ENCODE peak calls at places on chromosomes 12 and 14, in six cellular contexts. E is tibial artery, K is Peyer's patch, N is Karpas-422, J is neuronal stem cell, T is IMR-90. S is an unnamed sample. For H3K9me3, the result is how much of the 10 kb centered on the place peaks cover.

GRCh38 chr14:68876976-68877375 is 84.1 kb upstream of the ZFP36L1 start:
- DNase-seq in E (peak), K (no peak), N (no peak), J (no peak), T (no peak), S (no peak)

GRCh38 chr12:71299541-71300376 is 139.8 kb upstream of the LGR5 start:
- DNase-seq in E (no peak), K (no peak), N (no peak), J (no peak), T (no peak), S (no peak)

GRCh38 chr14:101220921-101221510 is 317.5 kb upstream of the RTL1 start:
- DNase-seq in E (no peak), K (no peak), N (no peak), J (no peak), T (no peak), S (no peak)

GRCh38 chr12:25875661-25876060 is 82.8 kb upstream of the RASSF8 start:
- DNase-seq in E (no peak), K (no peak), N (no peak), J (no peak), T (no peak), S (no peak)

GRCh38 chr14:77306406-77307098 is 14.1 kb downstream of the POMT2 start:
- DNase-seq in E (no peak), K (no peak), N (no peak), J (no peak), T (peak), S (no peak)

GRCh38 chr14:100680439-100681051 is 46.1 kb upstream of the DLK1 start:
- DNase-seq in E (no peak), K (no peak), N (no peak), J (no peak), T (no peak), S (no peak)

GRCh38 chr14:55005071-55005470 is 21.8 kb downstream of the WDHD1 start:
- DNase-seq in E (no peak), K (no peak), N (no peak), J (no peak), T (peak), S (no peak)

GRCh38 chr12:106918746-106919145 is 37.0 kb upstream of the TMEM263 start:
- DNase-seq in E (no peak), K (no peak), N (peak), J (peak), T (peak), S (no peak)

GRCh38 chr14:29216774-29217232 is 450.2 kb downstream of the FOXG1 start:
- DNase-seq in E (no peak), K (no peak), N (no peak), J (no peak), T (no peak), S (no peak)

GRCh38 chr14:99883866-99884650 is 90.8 kb downstream of the EML1 start:
- DNase-seq in E (no peak), K (no peak), N (no peak), J (no peak), T (no peak), S (no peak)

GRCh38 chr12:46933947-46934346 is 108.2 kb upstream of the SLC38A4 start:
- DNase-seq in E (no peak), K (no peak), N (peak), J (peak), T (peak), S (peak)

GRCh38 chr12:100267603-100268281 is 765 bp downstream of the SCYL2 start:
- DNase-seq in E (no peak), K (peak), N (peak), J (peak), T (peak), S (peak)

GRCh38 chr14:103141117-103141796 is 18.0 kb downstream of the TNFAIP2 start:
- DNase-seq in E (no peak), K (peak), N (peak), J (no peak), T (peak), S (no peak)

DNA sequence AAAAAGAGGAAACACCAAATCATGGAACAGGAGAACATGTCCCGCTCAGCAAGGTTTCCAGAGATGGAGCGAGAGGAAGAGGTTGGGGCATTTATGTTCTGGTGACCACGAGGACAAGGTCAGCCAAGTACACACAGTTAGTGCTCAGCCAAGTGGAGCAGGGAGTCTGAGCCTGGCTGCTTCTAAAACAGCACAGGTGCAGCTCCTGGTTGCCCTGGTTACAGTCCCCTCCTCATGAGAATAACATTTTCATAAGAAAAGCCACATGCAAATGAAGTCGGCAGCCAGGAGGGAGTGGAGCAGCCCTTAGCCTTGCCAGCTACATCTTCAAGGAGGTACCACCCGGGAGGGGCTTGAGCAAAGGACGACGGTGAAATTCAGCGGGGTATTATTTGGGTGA is 81.8 kb downstream of the NOS1 start:
- DNase-seq in E (no peak), K (no peak), N (peak), J (no peak), T (no peak), S (no peak)
- H3K4me3 ChIP-seq in E (no peak), K (no peak), N (peak), J (no peak), T (no peak), S (no peak)

DNA sequence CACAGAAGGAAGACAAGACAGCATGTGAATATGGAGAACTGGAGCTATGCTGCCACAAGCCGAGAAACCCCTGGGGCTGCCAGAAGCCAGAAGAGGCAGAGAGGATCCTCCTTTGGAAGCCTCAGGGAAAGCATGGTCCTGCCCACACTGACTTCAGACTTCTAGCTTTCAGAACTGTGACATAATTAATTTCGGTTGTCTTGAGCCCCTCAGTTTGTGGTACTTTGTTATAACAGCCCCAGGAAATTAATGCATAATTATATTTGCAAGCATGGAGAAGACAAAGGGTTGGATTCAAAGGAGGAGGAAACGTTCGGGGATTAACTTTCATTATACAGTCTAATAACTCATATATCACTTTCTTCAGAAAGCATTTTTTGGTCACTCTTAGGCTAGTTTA is 1501.7 kb upstream of the FLRT2 start:
- DNase-seq in E (no peak), K (no peak), N (no peak), J (no peak), T (no peak), S (no peak)
- H3K9me3 ChIP-seq in E (under half), K (under half), N (under half), J (under half), T (under half), S (under half)

DNA sequence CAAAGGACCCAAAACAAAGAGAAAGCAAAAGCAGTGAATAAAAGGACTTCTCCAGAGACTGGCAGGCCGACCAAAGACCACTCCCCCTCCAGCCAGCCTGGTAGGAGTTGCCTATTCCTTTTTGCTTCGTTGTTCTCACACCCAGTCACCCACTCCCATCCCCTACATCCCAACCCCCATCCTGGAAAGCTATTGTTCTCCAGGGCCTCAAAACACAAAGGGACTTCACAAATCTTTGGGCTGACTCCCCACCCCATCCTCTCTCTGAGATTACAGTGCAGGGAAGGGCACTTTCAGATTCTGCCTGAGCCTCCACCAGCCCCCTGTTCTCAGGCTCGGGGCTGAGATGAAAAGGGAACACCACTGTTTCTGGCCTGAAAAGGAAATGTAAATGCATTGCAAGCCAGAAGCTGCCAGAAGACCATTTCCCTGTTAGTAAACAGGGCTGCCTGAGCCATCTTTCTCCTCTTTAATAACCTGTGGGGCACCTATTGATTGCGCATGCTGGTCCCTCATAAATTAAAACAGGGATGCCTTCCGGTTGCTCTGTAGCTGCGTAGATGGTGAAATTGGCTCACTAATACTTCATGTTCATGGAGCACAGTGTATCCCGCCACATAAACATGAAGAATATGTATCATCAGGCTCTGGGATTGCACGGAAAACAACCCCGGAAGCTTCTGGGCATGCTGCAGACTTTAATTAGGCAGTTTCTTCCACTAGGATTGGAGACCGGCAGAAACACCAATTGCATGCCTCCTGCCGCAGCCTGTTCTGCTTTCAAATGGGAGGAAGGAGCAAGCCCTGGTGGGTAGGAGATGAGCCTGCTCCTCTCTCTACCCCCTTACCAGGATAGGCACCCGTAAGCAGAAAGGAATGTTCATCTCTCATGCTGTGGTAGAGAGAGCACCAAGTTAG is 130.3 kb upstream of the FUT8 start:
- DNase-seq in E (no peak), K (no peak), N (no peak), J (peak), T (peak), S (peak)
- H3K4me3 ChIP-seq in E (no peak), K (peak), N (no peak), J (no peak), T (no peak), S (peak)

GRCh38 chr14:97346675-97347074 is 549.5 kb downstream of the VRK1 start:
- DNase-seq in E (no peak), K (no peak), N (no peak), J (no peak), T (no peak), S (no peak)
- H3K9me3 ChIP-seq in E (under half), K (under half), N (under half), J (under half), T (under half), S (under half)